ENCODE peak calls at places on chromosomes 12 and 14, in seven cellular contexts. C is stimulated activated CD8-positive, alpha-beta memory T cell treated with anti-CD3 and anti-CD28 coated beads, Interleukin-7, amount 100 ng/mL, for 4 hours; S is stimulated activated CD4-positive, alpha-beta T cell treated with anti-CD3 and anti-CD28 coated beads, Interleukin-1b, Interleukin-23, amount 100 ng/mL, for 4 hours; T is heart left ventricle; A is HEK293T; D is HTR-8/SVneo; K is T1000. V is an unnamed sample.

GRCh38 chr14:54864526-54864925 is 38.1 kb downstream of the GCH1 start:
- DNase-seq in C (no peak), S (no peak), T (no peak), A (no peak), D (no peak), K (no peak), V (no peak)

GRCh38 chr14:70098257-70098809 is 90.4 kb downstream of the SLC8A3 start:
- DNase-seq in C (no peak), S (no peak), T (no peak), A (no peak), D (no peak), K (no peak), V (peak)

GRCh38 chr14:76870146-76870545 is 43.9 kb downstream of the LRRC74A start:
- DNase-seq in C (no peak), S (no peak), T (no peak), A (peak), D (peak), K (no peak), V (no peak)

GRCh38 chr14:96126339-96126770 is 78.3 kb upstream of the BDKRB2 start:
- DNase-seq in C (no peak), S (no peak), T (no peak), A (no peak), D (no peak), K (no peak), V (no peak)

GRCh38 chr14:76309572-76310551 is 66.1 kb upstream of the ESRRB start:
- DNase-seq in C (no peak), S (no peak), T (peak), A (peak), D (no peak), K (no peak), V (no peak)

GRCh38 chr12:109773384-109774011 is 59.7 kb downstream of the TRPV4 start:
- DNase-seq in C (no peak), S (no peak), T (no peak), A (no peak), D (no peak), K (no peak), V (peak)

GRCh38 chr12:100403446-100403845 is 46.6 kb downstream of the SLC17A8 start:
- DNase-seq in C (no peak), S (no peak), T (no peak), A (no peak), D (no peak), K (no peak), V (no peak)

GRCh38 chr12:76192416-76192815 is 107.9 kb upstream of the NAP1L1 start:
- DNase-seq in C (no peak), S (no peak), T (no peak), A (no peak), D (no peak), K (no peak), V (no peak)

GRCh38 chr12:7190268-7191055 is 976 bp downstream of the PEX5 start:
- DNase-seq in C (peak), S (peak), T (peak), A (no peak), D (no peak), K (no peak), V (peak)

GRCh38 chr12:53586745-53587144 is 39.4 kb downstream of the ATF7 start:
- DNase-seq in C (no peak), S (no peak), T (no peak), A (no peak), D (no peak), K (no peak), V (no peak)

GRCh38 chr12:25992026-25992782 is 33.7 kb downstream of the RASSF8 start:
- DNase-seq in C (no peak), S (no peak), T (no peak), A (no peak), D (no peak), K (no peak), V (no peak)

GRCh38 chr12:25106818-25107217 is 88.1 kb downstream of the DNAI7 start:
- DNase-seq in C (no peak), S (no peak), T (no peak), A (no peak), D (no peak), K (no peak), V (no peak)

GRCh38 chr14:61467281-61467680 is 145.9 kb downstream of the PRKCH start:
- DNase-seq in C (no peak), S (no peak), T (peak), A (no peak), D (no peak), K (no peak), V (no peak)

GRCh38 chr12:110379201-110379600 is 24.3 kb downstream of the ANAPC7 start:
- DNase-seq in C (no peak), S (no peak), T (no peak), A (no peak), D (no peak), K (no peak), V (no peak)

GRCh38 chr12:132513070-132513398 is 23.1 kb downstream of the FBRSL1 start:
- DNase-seq in C (no peak), S (no peak), T (no peak), A (no peak), D (no peak), K (no peak), V (no peak)

GRCh38 chr12:33248364-33248763 is 191.3 kb downstream of the SYT10 start:
- DNase-seq in C (no peak), S (no peak), T (no peak), A (no peak), D (no peak), K (no peak), V (no peak)

GRCh38 chr12:14997998-14998397 is 25.2 kb downstream of the PDE6H start:
- DNase-seq in C (no peak), S (no peak), T (no peak), A (no peak), D (no peak), K (no peak), V (no peak)

GRCh38 chr12:50568338-50569155 is 63.8 kb downstream of the DIP2B start:
- DNase-seq in C (no peak), S (no peak), T (no peak), A (no peak), D (no peak), K (no peak), V (no peak)

GRCh38 chr14:67467134-67467533 is 21.4 kb downstream of the TMEM229B start:
- DNase-seq in C (no peak), S (no peak), T (no peak), A (no peak), D (no peak), K (no peak), V (no peak)

GRCh38 chr12:24109381-24110039 is 160.0 kb upstream of the SOX5 start:
- DNase-seq in C (no peak), S (no peak), T (no peak), A (peak), D (no peak), K (no peak), V (no peak)

GRCh38 chr14:23020143-23021128 is 10.5 kb upstream of the C14orf93 start:
- DNase-seq in C (no peak), S (no peak), T (no peak), A (no peak), D (no peak), K (no peak), V (no peak)

GRCh38 chr14:75123991-75124390 is 2.9 kb downstream of the NEK9 start:
- DNase-seq in C (no peak), S (no peak), T (no peak), A (no peak), D (peak), K (peak), V (no peak)

GRCh38 chr14:26394114-26394855 is 203.5 kb downstream of the NOVA1 start:
- DNase-seq in C (no peak), S (no peak), T (no peak), A (no peak), D (peak), K (no peak), V (no peak)

GRCh38 chr14:51302319-51303030 is 62.4 kb downstream of the TMX1 start:
- DNase-seq in C (no peak), S (no peak), T (no peak), A (no peak), D (no peak), K (no peak), V (no peak)

GRCh38 chr14:62938774-62939173 is 106.5 kb downstream of the KCNH5 start:
- DNase-seq in C (no peak), S (no peak), T (no peak), A (no peak), D (no peak), K (no peak), V (no peak)

GRCh38 chr12:68508536-68509050 is 102.1 kb upstream of the RAP1B start:
- DNase-seq in C (no peak), S (no peak), T (no peak), A (no peak), D (no peak), K (no peak), V (no peak)

GRCh38 chr14:55938249-55938791 is 179.9 kb upstream of the PELI2 start:
- DNase-seq in C (no peak), S (no peak), T (no peak), A (no peak), D (no peak), K (peak), V (peak)

GRCh38 chr12:65902504-65902903 is 78.2 kb downstream of the HMGA2 start:
- DNase-seq in C (no peak), S (no peak), T (no peak), A (no peak), D (no peak), K (no peak), V (no peak)

GRCh38 chr12:53735-54095 is 12.9 kb upstream of the IQSEC3 start:
- DNase-seq in C (no peak), S (no peak), T (no peak), A (no peak), D (no peak), K (no peak), V (no peak)

V was measured in occipital lobe.